ENCODE peak calls at places on chromosomes 12 and 14, in ten cellular contexts. Y is OCI-LY7; G is NCI-H748 treated with DMSO at 0.1 percent for 48 hours; H is endothelial cell of umbilical vein; D is CD8-positive, alpha-beta memory T cell; B is neural crest cell; C is anterior cingulate cortex; V is PC-9; T is M059J; O is kidney tubule cell. A is an unnamed sample.

GRCh38 chr12:46722737-46723136 is 103.1 kb downstream of the SLC38A4 start:
- DNase-seq in D (no peak), O (peak), G (no peak), V (no peak), C (no peak), T (peak), H (peak), B (no peak), Y (no peak), A (no peak)

GRCh38 chr14:51776102-51776894 is 84.1 kb upstream of the GNG2 start:
- DNase-seq in C (peak), O (peak), D (no peak), G (no peak), B (peak), T (peak), V (peak), Y (peak), H (peak), A (peak)

GRCh38 chr12:104555650-104556049 is 98.9 kb downstream of the CHST11 start:
- DNase-seq in B (no peak), G (no peak), Y (no peak), V (no peak), C (no peak), D (no peak), O (peak), H (no peak), T (peak), A (no peak)

GRCh38 chr12:46754550-46754949 is 71.2 kb downstream of the SLC38A4 start:
- DNase-seq in Y (no peak), C (no peak), G (no peak), B (no peak), H (no peak), D (no peak), T (no peak), O (no peak), V (no peak), A (no peak)

GRCh38 chr14:30443368-30444007 is 115.5 kb upstream of the G2E3 start:
- DNase-seq in B (no peak), D (no peak), O (peak), H (peak), T (peak), Y (peak), V (no peak), C (no peak), G (peak), A (no peak)

GRCh38 chr14:35368583-35368982 is 36.0 kb downstream of the NFKBIA start:
- DNase-seq in T (no peak), G (no peak), Y (no peak), C (no peak), B (no peak), O (peak), V (no peak), D (no peak), H (no peak), A (no peak)

GRCh38 chr12:48010366-48010970 is 6.2 kb upstream of the COL2A1 start:
- DNase-seq in D (no peak), B (no peak), V (no peak), T (no peak), Y (no peak), G (no peak), O (no peak), H (no peak), C (no peak), A (no peak)

GRCh38 chr12:51662728-51663154 is 71.7 kb downstream of the SCN8A start:
- DNase-seq in D (no peak), O (peak), H (no peak), T (no peak), V (no peak), C (no peak), G (no peak), Y (no peak), B (no peak), A (no peak)

GRCh38 chr14:63186453-63186852 is 17.8 kb upstream of the RHOJ start:
- DNase-seq in G (no peak), V (no peak), Y (no peak), H (peak), D (no peak), C (no peak), B (no peak), O (no peak), T (no peak), A (no peak)

GRCh38 chr12:97177482-97177881 is 270.4 kb downstream of the NEDD1 start:
- DNase-seq in H (no peak), G (no peak), B (no peak), C (no peak), Y (no peak), D (no peak), T (peak), V (no peak), O (peak), A (no peak)

GRCh38 chr12:128818065-128819022 is 5.4 kb downstream of the SLC15A4 start:
- DNase-seq in O (peak), B (no peak), Y (peak), C (no peak), D (no peak), H (no peak), V (no peak), T (peak), G (no peak), A (no peak)

GRCh38 chr12:131511391-131511802 is 199.5 kb upstream of the SFSWAP start:
- DNase-seq in H (peak), G (no peak), T (peak), D (peak), O (peak), C (no peak), Y (peak), V (no peak), B (no peak), A (peak)

GRCh38 chr14:20184181-20184580 is 6.5 kb upstream of the OR11G2 start:
- DNase-seq in O (no peak), G (no peak), V (no peak), C (no peak), H (no peak), Y (no peak), D (no peak), T (peak), B (no peak), A (no peak)

GRCh38 chr12:68319988-68320623 is 12.1 kb downstream of the MDM1 start:
- DNase-seq in O (no peak), B (no peak), Y (no peak), V (no peak), H (no peak), D (no peak), G (no peak), C (no peak), T (peak), A (no peak)

GRCh38 chr14:96888593-96888992 is 91.4 kb downstream of the VRK1 start:
- DNase-seq in V (no peak), B (no peak), T (peak), O (peak), G (no peak), Y (no peak), D (no peak), C (no peak), H (no peak), A (no peak)

GRCh38 chr12:124039276-124039675 is 66.3 kb downstream of the ZNF664 start:
- DNase-seq in D (no peak), C (no peak), G (no peak), B (no peak), T (peak), H (no peak), Y (no peak), V (no peak), O (peak), A (no peak)

GRCh38 chr12:49980501-49981158 is 7.9 kb downstream of the AQP6 start:
- DNase-seq in Y (no peak), B (no peak), O (no peak), T (no peak), G (no peak), D (no peak), H (no peak), V (no peak), C (no peak), A (no peak)

GRCh38 chr14:93655078-93655750 is 133.1 kb downstream of the PRIMA1 start:
- DNase-seq in T (peak), V (peak), B (peak), O (peak), G (peak), C (no peak), H (peak), D (no peak), Y (peak), A (no peak)

GRCh38 chr14:75673345-75673744 is 12.3 kb downstream of the TTLL5 start:
- DNase-seq in Y (no peak), V (no peak), H (no peak), C (no peak), B (no peak), D (no peak), G (no peak), T (no peak), O (no peak), A (no peak)

GRCh38 chr12:108047130-108047550 is 81.9 kb upstream of the WSCD2 start:
- DNase-seq in D (no peak), T (no peak), H (no peak), O (no peak), Y (no peak), G (no peak), V (no peak), B (no peak), C (no peak), A (peak)

GRCh38 chr12:85877459-85877858 is 3.4 kb downstream of the NTS start:
- DNase-seq in Y (no peak), T (no peak), V (no peak), G (no peak), B (no peak), O (no peak), C (no peak), H (no peak), D (no peak), A (no peak)

GRCh38 chr12:113196996-113197395 is 11.5 kb downstream of the RITA1 start:
- DNase-seq in G (peak), C (peak), T (peak), B (peak), Y (peak), H (peak), O (peak), V (peak), D (peak), A (peak)

GRCh38 chr12:12648951-12649650 is 37.4 kb downstream of the CREBL2 start:
- DNase-seq in Y (no peak), O (no peak), B (no peak), V (no peak), C (no peak), T (no peak), G (no peak), H (no peak), D (no peak), A (no peak)

GRCh38 chr12:107917912-107918800 is 143.7 kb downstream of the ASCL4 start:
- DNase-seq in O (peak), Y (peak), B (no peak), G (peak), H (no peak), V (no peak), C (peak), T (peak), D (no peak), A (no peak)

GRCh38 chr12:112283541-112283940 is 98.7 kb downstream of the HECTD4 start:
- DNase-seq in Y (no peak), V (no peak), B (no peak), C (no peak), D (no peak), O (no peak), T (no peak), G (no peak), H (no peak), A (no peak)

GRCh38 chr12:31797230-31797872 is 68.5 kb upstream of the AMN1 start:
- DNase-seq in O (no peak), T (no peak), Y (no peak), V (no peak), B (no peak), C (no peak), G (no peak), D (no peak), H (no peak), A (no peak)